ENCODE peak calls at places on chromosomes 11 and 22, in four cellular contexts. E is HEK293T, L is NCI-H460, Z is COR-L47. H is an unnamed sample.

GRCh38 chr11:132471491-132471890 is 1060.8 kb downstream of the OPCML start:
- DNase-seq in E (no peak), L (no peak), Z (no peak), H (no peak)

GRCh38 chr11:77039491-77040400 is 5.5 kb downstream of the B3GNT6 start:
- DNase-seq in E (no peak), L (no peak), Z (no peak), H (no peak)

GRCh38 chr22:38449776-38450175 is 5.2 kb downstream of the KCNJ4 start:
- DNase-seq in E (no peak), L (no peak), Z (no peak), H (no peak)

GRCh38 chr11:130451261-130452019 is 3.0 kb downstream of the ADAMTS15 start:
- DNase-seq in E (no peak), L (no peak), Z (no peak), H (no peak)

GRCh38 chr11:72924568-72925190 is 110.5 kb downstream of the ATG16L2 start:
- DNase-seq in E (no peak), L (no peak), Z (peak; percentile 19), H (no peak)

GRCh38 chr11:113384551-113384950 is 3.0 kb upstream of the ANKK1 start:
- DNase-seq in E (no peak), L (no peak), Z (no peak), H (peak; percentile 35)

GRCh38 chr11:3152471-3153110 is 12.5 kb downstream of the OSBPL5 start:
- DNase-seq in E (no peak), L (no peak), Z (no peak), H (no peak)

GRCh38 chr11:2813141-2813908 is 72.2 kb downstream of the CDKN1C start:
- DNase-seq in E (no peak), L (no peak), Z (no peak), H (no peak)

GRCh38 chr22:24938741-24939341 is 7.7 kb downstream of the LHFPL7 start:
- DNase-seq in E (peak; percentile 82), L (peak; percentile 34), Z (peak; percentile 64), H (peak; percentile 61)

GRCh38 chr22:46001046-46001425 is 24.1 kb upstream of the WNT7B start:
- DNase-seq in E (no peak), L (no peak), Z (peak; percentile 77), H (no peak)

H was measured in NCI-H1105 treated with DMSO at 0.1 percent for 48 hours.